ENCODE peak calls at places on chromosomes 6 and 20, in five cellular contexts. Y, G, D, Q and K are unnamed samples.
A peak's percentile ranks its signal among the peaks of the same experiment; 100 is the strongest.

GRCh38 chr6:78157606-78158005 is 504.8 kb downstream of the MEI4 start:
- DNase-seq in Y (no peak), G (no peak), D (no peak), Q (no peak), K (no peak)

GRCh38 chr20:36773123-36773547 is 428 bp downstream of the DSN1 start:
- DNase-seq in Y (no peak), G (no peak), D (no peak), Q (no peak), K (no peak)

GRCh38 chr6:88866856-88867255 is 96.6 kb downstream of the RNGTT start:
- DNase-seq in Y (no peak), G (no peak), D (no peak), Q (no peak), K (no peak)

GRCh38 chr6:64815718-64816117 is 891.3 kb downstream of the EYS start:
- DNase-seq in Y (no peak), G (no peak), D (no peak), Q (no peak), K (no peak)

GRCh38 chr6:128074561-128074960 is 173.7 kb upstream of the THEMIS start:
- DNase-seq in Y (no peak), G (no peak), D (no peak), Q (no peak), K (no peak)

GRCh38 chr20:49541733-49542513 is 26.0 kb downstream of the PTGIS start:
- DNase-seq in Y (peak; percentile 48), G (peak; percentile 79), D (peak; percentile 53), Q (peak; percentile 87), K (peak; percentile 15)

GRCh38 chr6:170129691-170130171 is 161.1 kb downstream of the DLL1 start:
- DNase-seq in Y (peak; percentile 83), G (peak; percentile 82), D (peak; percentile 30), Q (no peak), K (no peak)

GRCh38 chr6:163356324-163356723 is 58.2 kb upstream of the QKI start:
- DNase-seq in Y (peak; percentile 66), G (no peak), D (peak; percentile 74), Q (peak; percentile 77), K (no peak)

DNA sequence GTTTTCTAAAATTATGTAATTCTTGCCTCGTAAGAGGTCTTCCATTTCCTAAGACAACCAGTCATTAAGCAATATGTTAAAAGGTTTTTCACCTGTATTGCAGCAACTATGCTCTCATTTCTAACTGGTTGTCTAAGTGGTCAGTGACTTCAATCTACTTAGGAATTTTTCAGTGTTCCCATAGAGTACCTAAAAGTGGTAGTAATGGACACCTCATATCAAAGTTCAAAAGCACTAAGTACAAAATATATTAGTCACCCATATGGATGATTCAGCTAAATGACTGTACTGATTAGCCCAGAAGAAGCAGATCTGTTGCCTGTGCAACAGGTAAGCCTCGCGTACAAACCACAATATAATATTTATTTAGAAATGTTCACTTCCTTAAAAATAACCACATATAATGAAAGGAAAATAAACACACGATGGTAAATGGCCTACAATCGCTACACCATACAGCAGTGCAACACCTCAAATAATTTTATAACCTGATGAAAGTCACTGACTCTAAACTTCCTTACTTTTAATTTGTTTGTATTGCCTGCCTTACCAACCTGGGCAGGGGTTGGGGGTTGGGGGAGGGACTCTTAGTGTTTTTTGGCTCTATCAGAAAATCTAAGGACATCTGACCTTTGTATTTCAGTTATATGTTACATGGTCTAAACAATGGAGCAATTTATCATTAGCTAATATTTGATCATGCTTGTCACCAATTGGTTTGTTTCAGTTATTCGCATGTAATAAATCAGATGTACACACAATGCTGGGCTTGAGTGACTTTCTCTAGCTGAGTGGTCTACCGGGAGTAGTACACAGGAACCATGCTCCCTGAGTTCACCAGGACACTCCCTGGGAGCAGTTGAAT is 105.9 kb downstream of the HIVEP2 start:
- DNase-seq in Y (no peak), G (no peak), D (no peak), Q (no peak), K (no peak)
- H3K27ac ChIP-seq in Y (no peak overlapping the region), G (no peak overlapping the region), D (no peak overlapping the region), Q (no peak overlapping the region), K (peak overlapping the region; percentile 97)

DNA sequence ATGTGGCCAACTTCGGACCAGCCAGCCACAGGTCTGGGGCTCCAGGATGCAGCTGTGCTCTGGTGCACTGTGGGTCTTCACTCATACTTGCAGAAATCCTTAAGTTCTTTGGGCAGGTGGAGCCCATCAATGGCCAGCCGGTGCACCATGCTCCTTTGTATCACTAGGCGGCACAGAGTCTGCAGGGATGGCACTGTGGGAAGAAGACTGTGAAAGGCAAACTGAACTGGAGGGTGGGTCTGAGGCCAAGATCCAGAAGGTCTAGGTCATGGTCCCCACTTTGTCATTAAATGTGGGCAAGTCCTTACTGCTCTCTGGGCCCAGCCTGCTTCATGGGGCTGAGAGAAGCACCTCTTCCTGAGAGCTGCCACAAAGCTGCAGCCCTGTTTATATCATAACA is 1.3 kb upstream of the SPATA25 start:
- DNase-seq in Y (no peak), G (no peak), D (no peak), Q (no peak), K (no peak)
- H3K27ac ChIP-seq in Y (no peak overlapping the region), G (no peak overlapping the region), D (no peak overlapping the region), Q (no peak overlapping the region), K (no peak overlapping the region)

GRCh38 chr6:33390767-33391277 is 801 bp upstream of the KIFC1 start:
- DNase-seq in Y (no peak), G (no peak), D (no peak), Q (no peak), K (no peak)

GRCh38 chr6:33391278-33392167 is at the start of gene KIFC1:
- DNase-seq in Y (peak; percentile 99), G (peak; percentile 99), D (peak; percentile 99), Q (peak; percentile 98), K (peak; percentile 100)

GRCh38 chr6:33392168-33392947 is 735 bp downstream of the KIFC1 start:
- DNase-seq in Y (no peak), G (no peak), D (no peak), Q (no peak), K (no peak)

GRCh38 chr6:33390173-33390572 is 1.4 kb upstream of the KIFC1 start:
- DNase-seq in Y (no peak), G (no peak), D (no peak), Q (no peak), K (no peak)

DNA sequence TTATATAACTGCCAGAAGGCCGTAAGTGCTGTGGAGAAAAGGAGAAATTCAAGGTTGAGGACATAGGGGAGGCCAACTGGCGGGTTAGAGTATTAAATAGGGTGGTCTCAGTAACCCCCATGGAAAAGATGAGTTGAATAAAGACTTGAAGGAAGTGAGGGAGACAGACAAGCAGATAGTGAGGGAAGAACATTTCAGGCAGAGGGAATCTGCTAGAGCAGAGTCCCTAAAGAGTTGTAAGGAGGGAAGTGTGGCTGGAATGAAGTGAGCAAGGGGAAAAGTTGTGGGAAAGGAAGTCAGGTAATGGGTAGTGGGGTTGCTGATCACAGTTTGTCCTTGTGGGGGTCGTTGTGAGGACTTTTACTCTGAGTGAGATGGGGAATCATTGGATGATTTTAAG is 1.4 kb downstream of the KIFC1 start:
- DNase-seq in Y (no peak), G (no peak), D (no peak), Q (no peak), K (no peak)
- H3K27ac ChIP-seq in Y (no peak overlapping the region), G (no peak overlapping the region), D (no peak overlapping the region), Q (peak overlapping the region; percentile 89), K (peak overlapping the region; percentile 92)

DNA sequence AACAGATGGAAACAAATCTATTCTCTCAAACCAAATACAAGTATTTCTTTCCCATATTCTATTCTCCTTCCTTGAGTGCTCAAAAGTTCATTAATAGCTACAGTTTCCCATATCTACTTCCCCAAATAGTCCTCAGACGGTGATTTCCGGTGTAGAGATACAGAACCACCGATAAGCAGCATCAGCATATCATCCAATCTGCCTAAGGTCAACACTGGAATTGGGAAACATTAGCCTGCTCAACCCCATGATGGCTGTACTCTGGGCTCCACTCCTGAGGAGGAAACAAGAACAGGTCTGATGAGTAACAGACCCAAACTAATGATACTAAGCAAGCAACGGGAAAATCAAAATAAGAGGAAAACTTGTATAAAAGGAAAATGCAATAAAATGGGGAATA is 115.6 kb downstream of the EPB41L2 start:
- DNase-seq in Y (no peak), G (no peak), D (no peak), Q (no peak), K (no peak)
- H3K27ac ChIP-seq in Y (no peak overlapping the region), G (no peak overlapping the region), D (no peak overlapping the region), Q (no peak overlapping the region), K (no peak overlapping the region)

GRCh38 chr6:109978174-109979032 is at the start of gene GPR6:
- DNase-seq in Y (peak; percentile 51), G (peak; percentile 59), D (peak; percentile 71), Q (peak; percentile 60), K (no peak)
- H3K27ac ChIP-seq in Y (no peak within 1 kb of the TSS), G (no peak within 1 kb of the TSS), D (no peak within 1 kb of the TSS), Q (no peak within 1 kb of the TSS), K (no peak within 1 kb of the TSS)